ENCODE peak calls at places on chromosome 16, in eight cellular contexts. X is activated CD8-positive, alpha-beta memory T cell treated with anti-CD3 and anti-CD28 coated beads, Interleukin-2, amount 10 ng/mL, durations not matched to agents 7 days and 5 days; M is naive thymus-derived CD4-positive, alpha-beta T cell; F is NCI-H1694 treated with DMSO at 0.1 percent for 48 hours; D is stimulated activated CD4-positive, alpha-beta T cell treated with anti-CD3 and anti-CD28 coated beads, TNF-alpha, amount 100 ng/mL, for 4 hours; A is testis; E is SJSA1; K is thoracic aorta. T is an unnamed sample.

GRCh38 chr16:46857261-46857962 is 26.4 kb upstream of the C16orf87 start:
- DNase-seq in X (no peak), M (no peak), F (peak; percentile 49), D (no peak), A (peak; percentile 23), E (peak; percentile 14), K (no peak), T (no peak)

GRCh38 chr16:4799171-4799855 is 3.1 kb downstream of the ROGDI start:
- DNase-seq in X (no peak), M (no peak), F (no peak), D (no peak), A (no peak), E (no peak), K (no peak), T (no peak)

GRCh38 chr16:82660966-82661365 is 34.2 kb downstream of the CDH13 start:
- DNase-seq in X (no peak), M (no peak), F (no peak), D (no peak), A (no peak), E (no peak), K (no peak), T (no peak)

GRCh38 chr16:68382296-68382718 is 66.0 kb downstream of the SMPD3 start:
- DNase-seq in X (no peak), M (no peak), F (no peak), D (no peak), A (no peak), E (no peak), K (no peak), T (no peak)

GRCh38 chr16:64416232-64417010 is 705.4 kb downstream of the CDH11 start:
- DNase-seq in X (no peak), M (no peak), F (peak; percentile 41), D (no peak), A (peak; percentile 27), E (peak; percentile 61), K (no peak), T (no peak)

GRCh38 chr16:69443809-69444611 is 19.6 kb downstream of the CYB5B start:
- DNase-seq in X (peak; percentile 49), M (peak; percentile 50), F (no peak), D (no peak), A (peak; percentile 22), E (peak; percentile 65), K (no peak), T (peak; percentile 42)

GRCh38 chr16:82070656-82071369 is 35.8 kb downstream of the HSD17B2 start:
- DNase-seq in X (no peak), M (no peak), F (no peak), D (no peak), A (no peak), E (peak; percentile 30), K (no peak), T (no peak)

GRCh38 chr16:29148867-29149272 is 164.0 kb downstream of the LAT start:
- DNase-seq in X (peak; percentile 89), M (peak; percentile 93), F (no peak), D (peak; percentile 18), A (no peak), E (no peak), K (no peak), T (peak; percentile 79)

GRCh38 chr16:75629132-75629531 is 6.1 kb upstream of the ADAT1 start:
- DNase-seq in X (no peak), M (no peak), F (no peak), D (no peak), A (no peak), E (no peak), K (no peak), T (no peak)

GRCh38 chr16:80611930-80612327 is 71.1 kb downstream of the DYNLRB2 start:
- DNase-seq in X (no peak), M (no peak), F (no peak), D (no peak), A (no peak), E (no peak), K (no peak), T (no peak)

GRCh38 chr16:15996432-15997109 is 47.2 kb downstream of the ABCC1 start:
- DNase-seq in X (no peak), M (no peak), F (no peak), D (no peak), A (peak; percentile 23), E (peak; percentile 75), K (no peak), T (no peak)